ENCODE peak calls at places on chromosomes 12 and 14, in eight cellular contexts. O, X, W, N, U, H, E and D are unnamed samples.

GRCh38 chr12:68439368-68440045 is 107.3 kb upstream of the MDM1 start:
- DNase-seq in O (no peak), X (no peak), W (no peak), N (no peak), U (no peak), H (no peak), E (no peak), D (no peak)

GRCh38 chr12:71160585-71160984 is 2.8 kb upstream of the TSPAN8 start:
- DNase-seq in O (peak; percentile 4), X (no peak), W (no peak), N (no peak), U (no peak), H (no peak), E (no peak), D (peak; percentile 41)

GRCh38 chr12:21697829-21698630 is 40.4 kb upstream of the LDHB start:
- DNase-seq in O (peak; percentile 43), X (peak; percentile 70), W (peak; percentile 68), N (peak; percentile 6), U (no peak), H (no peak), E (no peak), D (peak; percentile 49)

GRCh38 chr14:44404021-44404420 is 103.1 kb downstream of the FSCB start:
- DNase-seq in O (no peak), X (no peak), W (peak; percentile 4), N (no peak), U (no peak), H (no peak), E (peak; percentile 18), D (no peak)

GRCh38 chr12:21637985-21638891 is 19.4 kb downstream of the LDHB start:
- DNase-seq in O (no peak), X (no peak), W (no peak), N (no peak), U (no peak), H (no peak), E (no peak), D (no peak)

GRCh38 chr14:104927432-104927816 is 2.7 kb downstream of the PLD4 start:
- DNase-seq in O (no peak), X (no peak), W (no peak), N (no peak), U (no peak), H (no peak), E (no peak), D (no peak)

GRCh38 chr12:19026637-19027508 is 102.7 kb upstream of the PLEKHA5 start:
- DNase-seq in O (no peak), X (no peak), W (no peak), N (no peak), U (no peak), H (no peak), E (no peak), D (no peak)

GRCh38 chr14:105857223-105857815 is 330.9 kb downstream of the TMEM121 start:
- DNase-seq in O (no peak), X (no peak), W (no peak), N (no peak), U (no peak), H (no peak), E (peak; percentile 2), D (no peak)

GRCh38 chr14:63672417-63673180 is 30.9 kb upstream of the WDR89 start:
- DNase-seq in O (no peak), X (no peak), W (peak; percentile 62), N (no peak), U (peak; percentile 26), H (no peak), E (no peak), D (no peak)

GRCh38 chr12:115975411-115975810 is 302.1 kb downstream of the MED13L start:
- DNase-seq in O (no peak), X (peak; percentile 65), W (no peak), N (no peak), U (no peak), H (no peak), E (no peak), D (no peak)

GRCh38 chr12:69052613-69053408 is 119.8 kb upstream of the CPM start:
- DNase-seq in O (peak; percentile 72), X (peak; percentile 19), W (peak; percentile 95), N (peak; percentile 52), U (no peak), H (no peak), E (no peak), D (peak; percentile 62)

GRCh38 chr14:20794644-20795369 is 7.8 kb downstream of the RNASE1 start:
- DNase-seq in O (no peak), X (no peak), W (no peak), N (no peak), U (no peak), H (no peak), E (no peak), D (no peak)

GRCh38 chr12:58966939-58967338 is 46.6 kb upstream of the LRIG3 start:
- DNase-seq in O (no peak), X (no peak), W (no peak), N (no peak), U (no peak), H (no peak), E (no peak), D (peak; percentile 9)

GRCh38 chr12:79487386-79488110 is 203.2 kb downstream of the PAWR start:
- DNase-seq in O (no peak), X (no peak), W (no peak), N (no peak), U (no peak), H (no peak), E (no peak), D (no peak)

GRCh38 chr14:31934767-31935266 is 142.3 kb upstream of the ARHGAP5 start:
- DNase-seq in O (peak; percentile 73), X (peak; percentile 35), W (peak; percentile 77), N (no peak), U (no peak), H (peak; percentile 46), E (peak; percentile 31), D (peak; percentile 53)

GRCh38 chr14:85024931-85025330 is 505.0 kb upstream of the FLRT2 start:
- DNase-seq in O (peak; percentile 60), X (no peak), W (no peak), N (no peak), U (no peak), H (no peak), E (no peak), D (no peak)

GRCh38 chr12:53131844-53132243 is 28.6 kb downstream of the SOAT2 start:
- DNase-seq in O (no peak), X (no peak), W (no peak), N (no peak), U (no peak), H (no peak), E (no peak), D (no peak)